ENCODE peak calls at places on chromosomes 12 and 14, in five cellular contexts. A is kidney, O is mucosa of descending colon, T is NB4, I is nephron progenitor cell. Y is an unnamed sample.

GRCh38 chr14:49659526-49660455 is 24.7 kb upstream of the DNAAF2 start:
- DNase-seq in A (no peak), O (no peak), T (no peak), I (no peak), Y (no peak)

GRCh38 chr14:79186523-79186922 is 1016.4 kb downstream of the NRXN3 start:
- DNase-seq in A (no peak), O (no peak), T (no peak), I (no peak), Y (no peak)

GRCh38 chr12:31626270-31626669 is 33.2 kb upstream of the ETFBKMT start:
- DNase-seq in A (no peak), O (no peak), T (no peak), I (no peak), Y (peak)

GRCh38 chr12:22539055-22539454 is 5.3 kb downstream of the C2CD5 start:
- DNase-seq in A (no peak), O (no peak), T (peak), I (no peak), Y (peak)

GRCh38 chr12:4855121-4855924 is 54.4 kb upstream of the KCNA1 start:
- DNase-seq in A (no peak), O (no peak), T (peak), I (peak), Y (peak)

GRCh38 chr12:54378791-54379400 is 5.6 kb downstream of the ZNF385A start:
- DNase-seq in A (peak), O (no peak), T (no peak), I (peak), Y (no peak)

GRCh38 chr12:22458301-22458917 is 85.9 kb downstream of the C2CD5 start:
- DNase-seq in A (no peak), O (no peak), T (no peak), I (no peak), Y (no peak)

GRCh38 chr12:57616383-57617101 is 5.3 kb downstream of the ARHGEF25 start:
- DNase-seq in A (peak), O (no peak), T (no peak), I (no peak), Y (no peak)

GRCh38 chr12:3712209-3712992 is 40.5 kb downstream of the CRACR2A start:
- DNase-seq in A (no peak), O (no peak), T (no peak), I (no peak), Y (no peak)

GRCh38 chr14:89589400-89590128 is 172.5 kb upstream of the FOXN3 start:
- DNase-seq in A (no peak), O (no peak), T (peak), I (no peak), Y (peak)

GRCh38 chr12:122228092-122228491 is 2.2 kb upstream of the DIABLO start:
- DNase-seq in A (no peak), O (no peak), T (no peak), I (no peak), Y (no peak)

GRCh38 chr14:82398313-82398712 is 864.7 kb upstream of the SEL1L start:
- DNase-seq in A (no peak), O (no peak), T (no peak), I (no peak), Y (no peak)

GRCh38 chr12:132380646-132381045 is 51.3 kb upstream of the GALNT9 start:
- DNase-seq in A (no peak), O (no peak), T (no peak), I (no peak), Y (no peak)

GRCh38 chr12:64625243-64626077 is 15.2 kb downstream of the RASSF3 start:
- DNase-seq in A (peak), O (no peak), T (peak), I (no peak), Y (peak)

GRCh38 chr12:5580911-5581488 is 149.1 kb downstream of the NTF3 start:
- DNase-seq in A (no peak), O (no peak), T (no peak), I (no peak), Y (no peak)

GRCh38 chr12:20142956-20143355 is 225.4 kb upstream of the PDE3A start:
- DNase-seq in A (no peak), O (no peak), T (no peak), I (no peak), Y (peak)

GRCh38 chr14:42804146-42804545 is 1197.5 kb downstream of the LRFN5 start:
- DNase-seq in A (no peak), O (no peak), T (no peak), I (no peak), Y (no peak)

GRCh38 chr14:59107819-59108218 is 80.6 kb upstream of the DAAM1 start:
- DNase-seq in A (no peak), O (peak), T (no peak), I (no peak), Y (peak)

GRCh38 chr12:28569698-28570411 is 379.6 kb downstream of the CCDC91 start:
- DNase-seq in A (no peak), O (no peak), T (peak), I (no peak), Y (no peak)

GRCh38 chr14:32764131-32764530 is 174.5 kb upstream of the NPAS3 start:
- DNase-seq in A (no peak), O (no peak), T (no peak), I (no peak), Y (no peak)

GRCh38 chr12:127293507-127294310 is 973.3 kb upstream of the TMEM132C start:
- DNase-seq in A (no peak), O (no peak), T (peak), I (peak), Y (peak)

GRCh38 chr12:57454566-57455373 is at the start of gene INHBE:
- DNase-seq in A (no peak), O (no peak), T (peak), I (peak), Y (no peak)

GRCh38 chr12:7859552-7859951 is 13.2 kb downstream of the SLC2A14 start:
- DNase-seq in A (no peak), O (no peak), T (no peak), I (no peak), Y (no peak)

GRCh38 chr12:56186957-56187356 is 2.3 kb downstream of the SMARCC2 start:
- DNase-seq in A (no peak), O (no peak), T (no peak), I (no peak), Y (no peak)

GRCh38 chr14:100568164-100568997 is 18.8 kb downstream of the BEGAIN start:
- DNase-seq in A (no peak), O (no peak), T (no peak), I (peak), Y (no peak)

GRCh38 chr12:120346681-120347080 is 19.1 kb upstream of the PLA2G1B start:
- DNase-seq in A (no peak), O (no peak), T (no peak), I (no peak), Y (no peak)
- TF ChIP-seq CTCF in A (no peak), O (no peak), T (no peak), I (no peak), Y (no peak)

GRCh38 chr12:130142736-130143135 is 19.5 kb upstream of the FZD10 start:
- DNase-seq in A (no peak), O (no peak), T (no peak), I (no peak), Y (no peak)
- TF ChIP-seq CTCF in A (no peak), O (no peak), T (no peak), I (no peak), Y (no peak)

DNA sequence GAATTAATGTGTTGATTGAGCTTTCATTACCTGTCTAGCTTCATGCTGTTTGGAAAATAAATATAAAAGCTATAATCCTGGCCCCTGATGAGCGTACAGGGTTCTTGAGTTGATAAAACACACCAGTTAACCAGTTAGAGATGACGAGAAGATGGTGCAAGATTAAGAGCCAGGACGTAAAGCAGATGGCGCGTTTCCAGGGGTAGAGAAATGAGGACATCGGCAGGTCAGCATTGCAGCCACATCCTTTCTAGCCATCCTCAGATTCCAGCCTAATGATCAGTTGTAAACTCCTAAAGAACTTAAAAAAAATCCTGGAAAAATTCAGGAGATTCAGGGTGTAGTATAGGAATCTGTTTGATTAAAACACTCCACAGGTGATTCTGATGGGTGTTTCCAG is 203.7 kb downstream of the CACNA1C start:
- DNase-seq in A (no peak), O (no peak), T (no peak), I (no peak), Y (no peak)
- TF ChIP-seq CTCF in A (no peak), O (no peak), T (no peak), I (no peak), Y (no peak)

GRCh38 chr12:111443586-111443985 is 37.9 kb downstream of the SH2B3 start:
- DNase-seq in A (peak), O (no peak), T (peak), I (no peak), Y (peak)

GRCh38 chr12:111445311-111446043 is 39.8 kb downstream of the SH2B3 start:
- DNase-seq in A (peak), O (peak), T (no peak), I (no peak), Y (peak)

GRCh38 chr12:111444314-111444705 is 38.6 kb downstream of the SH2B3 start:
- DNase-seq in A (no peak), O (no peak), T (peak), I (no peak), Y (peak)

GRCh38 chr12:111446044-111446581 is 40.4 kb downstream of the SH2B3 start:
- DNase-seq in A (peak), O (peak), T (peak), I (no peak), Y (peak)

DNA sequence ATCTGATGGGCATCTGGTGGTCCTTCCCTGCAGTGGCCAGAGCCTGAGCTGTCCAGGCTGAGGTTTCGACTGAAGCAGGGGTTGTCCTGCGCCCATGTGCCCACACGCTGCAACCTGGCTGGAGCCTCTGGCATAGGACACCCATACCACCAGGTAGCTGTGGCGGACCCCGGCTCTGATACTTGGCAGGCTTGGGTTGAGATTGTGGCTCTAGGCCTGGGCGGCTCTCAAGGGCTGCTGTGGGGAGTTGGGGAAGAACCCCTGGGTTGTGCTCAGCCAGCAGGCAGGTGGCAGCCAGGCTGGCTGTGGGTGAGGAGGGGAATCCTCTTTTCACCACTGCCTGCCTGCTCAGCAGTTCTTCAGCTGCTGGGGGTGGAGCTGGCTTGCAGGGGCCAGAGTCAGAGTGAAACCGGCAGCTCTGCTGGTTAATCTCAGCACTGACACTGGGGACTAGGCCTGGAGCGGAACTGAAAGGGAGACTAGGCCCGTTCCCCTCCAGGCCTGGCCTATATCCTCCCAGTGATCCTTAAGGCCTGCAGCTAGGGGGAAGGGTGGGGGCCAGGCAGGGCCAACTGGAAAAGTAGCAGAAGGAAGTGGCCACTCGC is 39.1 kb downstream of the SH2B3 start:
- DNase-seq in A (peak), O (peak), T (peak), I (no peak), Y (peak)
- TF ChIP-seq CTCF in A (peak), O (no peak), T (no peak), I (no peak), Y (no peak)

GRCh38 chr12:52244615-52244994 is 11.6 kb downstream of the KRT7 start:
- DNase-seq in A (no peak), O (no peak), T (no peak), I (no peak), Y (peak)

GRCh38 chr12:52242442-52243263 is 9.6 kb downstream of the KRT7 start:
- DNase-seq in A (no peak), O (no peak), T (no peak), I (no peak), Y (no peak)

GRCh38 chr12:52243264-52243773 is 10.3 kb downstream of the KRT7 start:
- DNase-seq in A (no peak), O (no peak), T (no peak), I (no peak), Y (no peak)

GRCh38 chr12:52245259-52245961 is 12.4 kb downstream of the KRT7 start:
- DNase-seq in A (no peak), O (no peak), T (no peak), I (no peak), Y (no peak)

GRCh38 chr12:52243774-52244614 is 11.0 kb downstream of the KRT7 start:
- DNase-seq in A (peak), O (peak), T (peak), I (no peak), Y (peak)
- TF ChIP-seq CTCF in A (no peak), O (no peak), T (no peak), I (no peak), Y (no peak)

DNA sequence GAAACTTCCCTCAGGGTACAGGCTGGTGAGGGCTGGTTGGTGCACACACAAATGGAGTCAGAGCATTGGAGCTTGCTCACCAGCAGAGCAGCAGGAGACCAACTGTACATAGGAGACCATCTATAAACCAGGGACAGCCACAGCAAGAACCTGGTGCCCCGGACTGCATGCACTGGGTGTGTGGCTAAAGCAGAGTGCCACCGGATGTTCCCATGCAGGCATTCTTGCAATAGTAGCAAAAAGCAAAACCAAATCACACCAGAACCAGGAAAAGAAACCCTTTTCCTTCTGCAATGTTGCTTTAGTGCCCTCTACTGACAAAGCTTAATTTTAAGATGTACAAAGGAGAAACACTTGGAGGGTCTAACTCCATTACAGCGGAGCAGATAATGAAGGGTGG is 136.3 kb downstream of the MDGA2 start:
- DNase-seq in A (no peak), O (no peak), T (peak), I (no peak), Y (no peak)
- TF ChIP-seq CTCF in A (peak), O (no peak), T (peak), I (peak), Y (no peak)

GRCh38 chr14:69432364-69432763 is 33.9 kb downstream of the SLC39A9 start:
- DNase-seq in A (no peak), O (no peak), T (no peak), I (no peak), Y (no peak)
- TF ChIP-seq CTCF in A (no peak), O (no peak), T (no peak), I (no peak), Y (no peak)

DNA sequence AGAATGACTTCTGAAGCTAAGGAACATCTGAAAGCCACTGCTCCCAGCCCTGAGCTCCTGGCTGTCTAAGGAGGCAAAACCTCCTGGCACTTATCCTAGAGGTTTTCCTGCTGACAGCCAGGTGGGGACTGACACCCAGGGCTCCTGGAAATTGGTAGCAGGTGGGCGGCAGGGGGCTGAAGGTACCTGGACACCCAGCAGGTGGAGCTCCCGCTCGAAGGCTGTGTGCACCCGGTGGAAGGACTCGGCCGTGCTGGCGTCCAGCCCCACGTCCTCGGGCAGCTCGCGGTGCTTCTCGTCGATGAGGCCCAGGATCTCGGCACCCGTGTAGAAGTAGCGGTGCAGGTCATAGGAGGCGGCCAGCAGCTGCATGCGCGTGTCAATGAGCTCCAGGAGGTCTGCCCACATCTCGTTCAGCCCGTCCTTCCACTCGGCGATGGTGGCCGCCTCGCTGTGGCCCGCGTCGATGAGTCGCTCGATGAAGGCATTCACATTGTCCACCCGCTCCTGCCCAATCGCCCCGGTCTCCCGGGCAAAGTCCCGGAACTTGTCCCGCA is 68.2 kb downstream of the PLEKHG3 start:
- DNase-seq in A (no peak), O (no peak), T (no peak), I (no peak), Y (no peak)
- TF ChIP-seq CTCF in A (no peak), O (no peak), T (no peak), I (no peak), Y (no peak)

DNA sequence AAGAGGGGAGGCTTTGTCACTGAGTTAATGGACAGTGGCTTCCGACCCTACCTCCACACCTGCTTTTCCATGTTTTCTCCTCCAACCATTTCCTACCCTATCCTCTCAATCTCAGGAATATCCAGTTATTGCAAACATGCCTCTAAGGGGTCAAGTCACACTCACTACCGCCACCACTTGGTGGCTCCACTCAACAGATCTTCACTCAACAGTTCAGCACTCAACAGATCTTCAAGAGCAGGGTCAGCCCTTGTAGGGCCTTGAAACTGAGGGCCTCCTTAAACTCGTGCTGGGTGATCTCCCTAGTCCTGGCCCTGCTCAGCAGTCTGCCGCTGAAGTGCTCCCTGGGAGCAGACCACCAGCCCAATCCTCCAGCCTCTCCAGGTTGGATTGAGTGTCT is 14.2 kb downstream of the ZNF641 start:
- DNase-seq in A (no peak), O (no peak), T (peak), I (no peak), Y (peak)
- TF ChIP-seq CTCF in A (no peak), O (no peak), T (peak), I (no peak), Y (peak)

Y was measured in GM12865.